ENCODE peak calls at places on chromosomes 11 and 22, in ten cellular contexts. C is DMS53, W is GM23338, A is GM12891, L is H54, N is neuronal stem cell, E is GM23248, M is MV-4-11, O is skeletal muscle cell, Q is anterior cingulate cortex. G is an unnamed sample.

GRCh38 chr11:74932797-74933196 is 16.1 kb downstream of the XRRA1 start:
- DNase-seq in E (peak), Q (no peak), N (no peak), L (no peak), W (no peak), C (peak), M (peak), A (no peak), O (peak), G (no peak)

GRCh38 chr11:106281455-106282173 is 204.2 kb downstream of the AASDHPPT start:
- DNase-seq in N (no peak), C (peak), E (peak), O (peak), W (no peak), M (no peak), Q (no peak), A (no peak), L (no peak), G (no peak)

GRCh38 chr22:19533049-19533626 is 8.9 kb upstream of the CLDN5 start:
- DNase-seq in E (no peak), N (no peak), W (no peak), O (no peak), A (no peak), L (no peak), Q (no peak), M (no peak), C (no peak), G (no peak)

GRCh38 chr22:45429921-45430775 is 16.7 kb downstream of the RIBC2 start:
- DNase-seq in L (no peak), M (no peak), N (no peak), E (no peak), W (no peak), Q (no peak), A (no peak), C (no peak), O (no peak), G (no peak)

GRCh38 chr11:3166268-3167142 is 1.4 kb upstream of the OSBPL5 start:
- DNase-seq in C (no peak), O (no peak), M (no peak), L (no peak), W (no peak), Q (no peak), A (peak), E (no peak), N (no peak), G (no peak)

GRCh38 chr11:67584881-67585873 is 1.6 kb downstream of the GSTP1 start:
- DNase-seq in E (peak), A (no peak), C (peak), N (no peak), O (no peak), L (no peak), M (no peak), Q (no peak), W (no peak), G (no peak)

GRCh38 chr11:16925495-16926065 is 88.6 kb downstream of the PLEKHA7 start:
- DNase-seq in W (peak), Q (no peak), O (no peak), C (peak), L (no peak), N (peak), A (peak), M (no peak), E (peak), G (no peak)

GRCh38 chr11:116725434-116726221 is 47.2 kb downstream of the BUD13 start:
- DNase-seq in M (no peak), L (peak), N (no peak), A (no peak), O (peak), E (peak), C (no peak), Q (no peak), W (peak), G (no peak)

GRCh38 chr11:18314794-18315523 is 7.0 kb downstream of the HPS5 start:
- DNase-seq in E (no peak), L (no peak), A (no peak), M (peak), N (no peak), O (no peak), W (no peak), Q (no peak), C (no peak), G (no peak)

G was measured in T-helper 9 cell.